ENCODE peak calls at places on chromosome 12, in nine cellular contexts. P is kidney, B is ascending aorta, I is anterior cingulate cortex, T is astrocyte of the spinal cord, U is GM04503, S is RPMI8226, O is activated T-helper 1 cell treated with Interleukin-2 at 50 U/mL for 16 hours, E is HFFc6. R is an unnamed sample.

GRCh38 chr12:83896416-83896815 is 1016.2 kb downstream of the SLC6A15 start:
- DNase-seq in P (no peak), B (no peak), I (no peak), T (no peak), U (no peak), S (no peak), O (no peak), E (no peak), R (peak)

GRCh38 chr12:76976777-76977465 is 88.4 kb downstream of the E2F7 start:
- DNase-seq in P (no peak), B (no peak), I (no peak), T (peak), U (no peak), S (no peak), O (no peak), E (no peak), R (no peak)

GRCh38 chr12:643478-644292 is 19.6 kb downstream of the NINJ2 start:
- DNase-seq in P (no peak), B (peak), I (no peak), T (no peak), U (no peak), S (no peak), O (no peak), E (no peak), R (no peak)

GRCh38 chr12:130933269-130933995 is 20.3 kb upstream of the ADGRD1 start:
- DNase-seq in P (no peak), B (no peak), I (no peak), T (no peak), U (no peak), S (no peak), O (no peak), E (no peak), R (no peak)

GRCh38 chr12:14514946-14515345 is 52.7 kb downstream of the PLBD1 start:
- DNase-seq in P (no peak), B (no peak), I (no peak), T (no peak), U (no peak), S (no peak), O (no peak), E (no peak), R (no peak)

GRCh38 chr12:3315201-3315661 is 175.8 kb upstream of the PRMT8 start:
- DNase-seq in P (peak), B (no peak), I (no peak), T (peak), U (no peak), S (peak), O (no peak), E (peak), R (no peak)

GRCh38 chr12:71456316-71456715 is 16.7 kb downstream of the LGR5 start:
- DNase-seq in P (no peak), B (no peak), I (no peak), T (no peak), U (no peak), S (no peak), O (no peak), E (no peak), R (no peak)

GRCh38 chr12:125064492-125064891 is 743 bp upstream of the AACS start:
- DNase-seq in P (no peak), B (no peak), I (no peak), T (no peak), U (no peak), S (no peak), O (no peak), E (no peak), R (no peak)

GRCh38 chr12:29242921-29243431 is 93.9 kb downstream of the FAR2 start:
- DNase-seq in P (no peak), B (no peak), I (no peak), T (no peak), U (no peak), S (no peak), O (no peak), E (no peak), R (no peak)

GRCh38 chr12:1760566-1761382 is 59.6 kb upstream of the LRTM2 start:
- DNase-seq in P (no peak), B (no peak), I (no peak), T (peak), U (no peak), S (no peak), O (no peak), E (peak), R (no peak)

GRCh38 chr12:28640519-28640918 is 450.3 kb downstream of the CCDC91 start:
- DNase-seq in P (no peak), B (no peak), I (no peak), T (no peak), U (no peak), S (no peak), O (no peak), E (no peak), R (no peak)

GRCh38 chr12:52086944-52087835 is 7.7 kb downstream of the SMIM41 start:
- DNase-seq in P (peak), B (peak), I (peak), T (no peak), U (no peak), S (no peak), O (no peak), E (no peak), R (no peak)

GRCh38 chr12:52524898-52525591 is 4.9 kb upstream of the KRT5 start:
- DNase-seq in P (no peak), B (peak), I (no peak), T (no peak), U (no peak), S (no peak), O (no peak), E (no peak), R (no peak)

GRCh38 chr12:91618281-91618680 is 435.7 kb upstream of the DCN start:
- DNase-seq in P (no peak), B (no peak), I (no peak), T (no peak), U (no peak), S (no peak), O (no peak), E (no peak), R (no peak)

GRCh38 chr12:132803883-132804282 is 24.8 kb downstream of the GOLGA3 start:
- DNase-seq in P (no peak), B (no peak), I (no peak), T (no peak), U (no peak), S (no peak), O (no peak), E (no peak), R (peak)

GRCh38 chr12:62260733-62261683 is 804 bp downstream of the USP15 start:
- DNase-seq in P (no peak), B (no peak), I (no peak), T (peak), U (no peak), S (peak), O (peak), E (peak), R (no peak)

GRCh38 chr12:50047693-50048250 is 9.6 kb upstream of the ASIC1 start:
- DNase-seq in P (no peak), B (no peak), I (no peak), T (no peak), U (no peak), S (no peak), O (no peak), E (no peak), R (no peak)

GRCh38 chr12:52781399-52782082 is 4.4 kb upstream of the KRT76 start:
- DNase-seq in P (no peak), B (no peak), I (no peak), T (no peak), U (no peak), S (no peak), O (no peak), E (no peak), R (no peak)

GRCh38 chr12:110039085-110039807 is 9.1 kb downstream of the C12orf76 start:
- DNase-seq in P (no peak), B (peak), I (no peak), T (peak), U (peak), S (no peak), O (peak), E (peak), R (peak)

GRCh38 chr12:72901685-72902084 is 629.5 kb downstream of the TRHDE start:
- DNase-seq in P (no peak), B (no peak), I (no peak), T (no peak), U (no peak), S (no peak), O (no peak), E (no peak), R (no peak)

GRCh38 chr12:52496590-52497071 is 3.6 kb upstream of the KRT6A start:
- DNase-seq in P (no peak), B (no peak), I (no peak), T (peak), U (peak), S (no peak), O (no peak), E (peak), R (no peak)

GRCh38 chr12:120639771-120640721 is at the start of gene CABP1:
- DNase-seq in P (peak), B (no peak), I (no peak), T (no peak), U (no peak), S (peak), O (peak), E (no peak), R (no peak)

GRCh38 chr12:129184066-129184695 is 330.9 kb downstream of the GLT1D1 start:
- DNase-seq in P (no peak), B (no peak), I (no peak), T (no peak), U (no peak), S (no peak), O (no peak), E (no peak), R (no peak)

GRCh38 chr12:90543841-90544240 is 411.1 kb downstream of the CCER1 start:
- DNase-seq in P (no peak), B (no peak), I (no peak), T (peak), U (no peak), S (no peak), O (no peak), E (no peak), R (no peak)

R was measured in AG09309.